ENCODE peak calls at places on chromosomes 13 and 19, in six cellular contexts. One of them, this sample, is unnamed.

GRCh38 chr19:38134538-38135149 is 89.4 kb downstream of the DPF1 start:
- DNase-seq in coronary artery: no peak
- DNase-seq in PC-9: peak
- DNase-seq in mucosa of descending colon: no peak
- DNase-seq in ascending aorta: no peak
- DNase-seq in uterus: no peak
- DNase-seq in this sample: peak

GRCh38 chr13:47933688-47934011 is 67.4 kb downstream of the SUCLA2 start:
- DNase-seq in coronary artery: no peak
- DNase-seq in PC-9: no peak
- DNase-seq in mucosa of descending colon: no peak
- DNase-seq in ascending aorta: no peak
- DNase-seq in uterus: no peak
- DNase-seq in this sample: no peak

GRCh38 chr19:6536138-6536671 is 5.4 kb downstream of the TNFSF9 start:
- DNase-seq in coronary artery: no peak
- DNase-seq in PC-9: no peak
- DNase-seq in mucosa of descending colon: peak
- DNase-seq in ascending aorta: peak
- DNase-seq in uterus: no peak
- DNase-seq in this sample: peak

GRCh38 chr13:78326608-78327007 is 276.7 kb downstream of the POU4F1 start:
- DNase-seq in coronary artery: no peak
- DNase-seq in PC-9: no peak
- DNase-seq in mucosa of descending colon: no peak
- DNase-seq in ascending aorta: no peak
- DNase-seq in uterus: no peak
- DNase-seq in this sample: no peak

GRCh38 chr19:14786421-14786851 is 8.1 kb upstream of the ADGRE2 start:
- DNase-seq in coronary artery: no peak
- DNase-seq in PC-9: no peak
- DNase-seq in mucosa of descending colon: peak
- DNase-seq in ascending aorta: no peak
- DNase-seq in uterus: no peak
- DNase-seq in this sample: peak

GRCh38 chr19:31348416-31349159 is 648 bp downstream of the TSHZ3 start:
- DNase-seq in coronary artery: peak
- DNase-seq in PC-9: no peak
- DNase-seq in mucosa of descending colon: peak
- DNase-seq in ascending aorta: no peak
- DNase-seq in uterus: peak
- DNase-seq in this sample: no peak

GRCh38 chr19:37955986-37956385 is 49.0 kb downstream of the SIPA1L3 start:
- DNase-seq in coronary artery: no peak
- DNase-seq in PC-9: no peak
- DNase-seq in mucosa of descending colon: no peak
- DNase-seq in ascending aorta: peak
- DNase-seq in uterus: no peak
- DNase-seq in this sample: no peak

GRCh38 chr13:21671793-21672680 is 1.2 kb downstream of the FGF9 start:
- DNase-seq in coronary artery: no peak
- DNase-seq in PC-9: no peak
- DNase-seq in mucosa of descending colon: peak
- DNase-seq in ascending aorta: no peak
- DNase-seq in uterus: no peak
- DNase-seq in this sample: no peak

GRCh38 chr13:90414691-90415596 is 932.5 kb upstream of the MIR17HG start:
- DNase-seq in coronary artery: no peak
- DNase-seq in PC-9: peak
- DNase-seq in mucosa of descending colon: no peak
- DNase-seq in ascending aorta: no peak
- DNase-seq in uterus: no peak
- DNase-seq in this sample: no peak

GRCh38 chr13:33917135-33917534 is 99.2 kb downstream of the RFC3 start:
- DNase-seq in coronary artery: no peak
- DNase-seq in PC-9: no peak
- DNase-seq in mucosa of descending colon: no peak
- DNase-seq in ascending aorta: no peak
- DNase-seq in uterus: no peak
- DNase-seq in this sample: no peak

GRCh38 chr13:49220035-49220855 is at the start of gene MLNR:
- DNase-seq in coronary artery: no peak
- DNase-seq in PC-9: no peak
- DNase-seq in mucosa of descending colon: peak
- DNase-seq in ascending aorta: no peak
- DNase-seq in uterus: no peak
- DNase-seq in this sample: peak
- TF ChIP-seq CTCF in coronary artery: no peak
- TF ChIP-seq CTCF in PC-9: no peak
- TF ChIP-seq CTCF in mucosa of descending colon: no peak
- TF ChIP-seq CTCF in ascending aorta: no peak
- TF ChIP-seq CTCF in uterus: no peak
- TF ChIP-seq CTCF in this sample: no peak

GRCh38 chr19:49064768-49065611 is at the start of gene NTF4:
- DNase-seq in coronary artery: no peak
- DNase-seq in PC-9: peak
- DNase-seq in mucosa of descending colon: peak
- DNase-seq in ascending aorta: no peak
- DNase-seq in uterus: no peak
- DNase-seq in this sample: no peak
- TF ChIP-seq CTCF in coronary artery: no peak
- TF ChIP-seq CTCF in PC-9: no peak
- TF ChIP-seq CTCF in mucosa of descending colon: no peak
- TF ChIP-seq CTCF in ascending aorta: no peak
- TF ChIP-seq CTCF in uterus: no peak
- TF ChIP-seq CTCF in this sample: no peak

DNA sequence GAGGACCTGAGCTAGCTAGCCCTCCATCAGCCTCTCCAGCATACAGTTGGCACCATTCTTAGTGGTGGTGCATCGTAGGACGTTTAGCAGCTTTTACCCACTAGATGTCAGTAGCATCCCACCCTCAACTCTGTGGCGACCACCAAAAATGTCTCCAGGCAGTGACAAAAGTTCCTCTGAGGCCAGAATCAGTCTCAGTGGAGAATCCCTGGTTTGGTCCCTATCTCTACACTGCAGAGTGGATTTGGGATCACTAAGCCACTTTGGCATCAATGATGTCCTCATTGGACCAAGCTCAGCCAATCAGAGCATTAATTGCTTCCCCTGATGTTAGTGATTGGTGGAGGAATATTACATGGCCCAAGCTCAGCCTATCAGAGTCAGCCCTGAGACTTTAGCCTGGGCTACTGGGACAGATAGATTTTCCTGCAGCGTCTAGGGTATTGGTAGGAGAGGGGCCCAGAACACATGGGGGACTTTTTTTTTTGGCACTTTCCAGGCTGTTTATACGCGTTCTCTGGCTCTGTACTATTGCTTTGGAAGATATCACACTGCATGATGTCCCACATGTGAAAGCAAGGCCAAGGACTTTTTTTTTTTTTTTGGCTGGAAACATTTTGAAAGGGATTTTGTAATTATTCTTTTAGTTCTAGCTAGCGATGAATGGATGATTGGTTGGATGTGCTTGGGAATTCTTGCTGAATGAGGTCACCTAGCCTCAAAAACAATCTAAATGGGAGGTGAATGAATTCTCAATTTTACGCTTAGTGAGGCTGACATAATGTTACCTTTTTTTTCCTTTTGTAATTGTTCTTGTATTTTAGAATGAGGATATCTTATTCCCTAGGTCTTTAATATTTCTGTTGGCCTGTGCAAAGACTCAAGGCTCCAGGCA is 7.0 kb downstream of the TMEM221 start:
- DNase-seq in coronary artery: no peak
- DNase-seq in PC-9: no peak
- DNase-seq in mucosa of descending colon: no peak
- DNase-seq in ascending aorta: no peak
- DNase-seq in uterus: no peak
- DNase-seq in this sample: peak
- TF ChIP-seq CTCF in coronary artery: no peak
- TF ChIP-seq CTCF in PC-9: peak
- TF ChIP-seq CTCF in mucosa of descending colon: no peak
- TF ChIP-seq CTCF in ascending aorta: peak
- TF ChIP-seq CTCF in uterus: no peak
- TF ChIP-seq CTCF in this sample: peak

DNA sequence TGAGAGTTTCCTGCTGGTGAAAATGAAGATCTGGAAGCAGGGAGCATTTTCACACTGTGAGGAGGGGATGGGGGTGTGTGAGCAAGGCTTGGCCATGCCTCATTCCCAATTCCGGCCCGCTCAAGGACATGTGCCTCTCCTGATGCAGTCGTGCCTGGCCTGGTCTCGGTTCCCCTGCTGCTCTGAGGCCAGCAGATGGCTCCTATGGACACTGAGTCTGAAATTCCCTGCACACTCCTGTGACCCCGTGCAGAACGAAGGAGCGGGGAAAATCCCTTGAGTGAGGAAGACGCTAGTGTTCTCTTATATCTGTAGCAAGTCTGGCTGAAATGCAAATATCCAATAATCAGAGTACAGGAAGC is 363 bp upstream of the ZNF763 start:
- DNase-seq in coronary artery: no peak
- DNase-seq in PC-9: no peak
- DNase-seq in mucosa of descending colon: no peak
- DNase-seq in ascending aorta: no peak
- DNase-seq in uterus: no peak
- DNase-seq in this sample: no peak
- TF ChIP-seq CTCF in coronary artery: no peak
- TF ChIP-seq CTCF in PC-9: no peak
- TF ChIP-seq CTCF in mucosa of descending colon: no peak
- TF ChIP-seq CTCF in ascending aorta: peak
- TF ChIP-seq CTCF in uterus: peak
- TF ChIP-seq CTCF in this sample: peak

GRCh38 chr19:54464044-54464623 is 556 bp upstream of the LENG9 start:
- DNase-seq in coronary artery: peak
- DNase-seq in PC-9: peak
- DNase-seq in mucosa of descending colon: peak
- DNase-seq in ascending aorta: peak
- DNase-seq in uterus: peak
- DNase-seq in this sample: peak

GRCh38 chr19:54461201-54462071 is 2.1 kb downstream of the LENG9 start:
- DNase-seq in coronary artery: no peak
- DNase-seq in PC-9: no peak
- DNase-seq in mucosa of descending colon: no peak
- DNase-seq in ascending aorta: peak
- DNase-seq in uterus: no peak
- DNase-seq in this sample: no peak

GRCh38 chr19:54463531-54464043 is at the start of gene LENG9:
- DNase-seq in coronary artery: peak
- DNase-seq in PC-9: peak
- DNase-seq in mucosa of descending colon: peak
- DNase-seq in ascending aorta: peak
- DNase-seq in uterus: peak
- DNase-seq in this sample: peak

GRCh38 chr19:54462072-54462712 is 1.4 kb downstream of the LENG9 start:
- DNase-seq in coronary artery: no peak
- DNase-seq in PC-9: peak
- DNase-seq in mucosa of descending colon: peak
- DNase-seq in ascending aorta: peak
- DNase-seq in uterus: no peak
- DNase-seq in this sample: no peak

DNA sequence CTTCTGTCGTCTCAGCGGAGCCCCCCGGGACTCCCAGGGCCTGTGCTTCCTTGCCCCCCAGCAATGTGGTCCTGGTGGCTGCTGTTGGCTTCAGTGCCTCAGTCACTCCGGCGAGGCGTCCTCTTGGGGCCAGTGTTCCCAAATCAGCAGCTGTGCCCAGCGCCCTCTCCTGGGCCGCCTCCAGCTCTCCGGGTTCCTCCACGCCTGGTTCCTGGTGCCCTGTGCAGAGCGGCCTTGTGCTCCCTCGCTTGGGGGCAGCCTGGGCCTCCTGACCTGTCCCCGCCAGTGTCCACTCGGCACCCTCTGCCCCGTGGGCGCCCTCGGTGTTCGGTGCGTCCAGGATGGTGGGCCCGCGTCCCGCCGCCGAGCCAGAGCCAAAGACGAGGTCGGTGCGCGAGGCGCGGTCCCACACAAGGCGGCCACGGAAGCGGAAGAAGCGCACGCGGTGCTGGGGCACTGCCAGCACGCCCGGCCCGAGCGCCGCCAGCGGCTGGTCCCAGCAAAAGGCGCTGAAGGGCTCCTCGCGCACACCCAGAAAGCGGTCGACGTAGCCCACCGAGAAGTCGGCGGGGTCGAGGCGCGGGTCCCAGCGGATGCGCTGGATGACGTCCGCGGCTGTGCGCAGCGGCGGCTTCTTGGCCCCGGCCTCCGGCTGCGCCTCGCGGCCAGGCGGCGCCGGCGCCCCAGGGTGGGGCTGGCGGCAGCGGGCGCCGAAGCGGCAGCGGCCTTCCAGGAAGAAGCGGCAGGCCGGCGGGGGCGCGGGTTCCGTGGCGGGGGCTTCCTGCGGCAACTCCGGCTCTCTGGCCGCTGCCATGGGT is 656 bp downstream of the LENG9 start:
- DNase-seq in coronary artery: peak
- DNase-seq in PC-9: peak
- DNase-seq in mucosa of descending colon: peak
- DNase-seq in ascending aorta: peak
- DNase-seq in uterus: peak
- DNase-seq in this sample: peak
- TF ChIP-seq CTCF in coronary artery: no peak
- TF ChIP-seq CTCF in PC-9: peak
- TF ChIP-seq CTCF in mucosa of descending colon: peak
- TF ChIP-seq CTCF in ascending aorta: no peak
- TF ChIP-seq CTCF in uterus: no peak
- TF ChIP-seq CTCF in this sample: peak

DNA sequence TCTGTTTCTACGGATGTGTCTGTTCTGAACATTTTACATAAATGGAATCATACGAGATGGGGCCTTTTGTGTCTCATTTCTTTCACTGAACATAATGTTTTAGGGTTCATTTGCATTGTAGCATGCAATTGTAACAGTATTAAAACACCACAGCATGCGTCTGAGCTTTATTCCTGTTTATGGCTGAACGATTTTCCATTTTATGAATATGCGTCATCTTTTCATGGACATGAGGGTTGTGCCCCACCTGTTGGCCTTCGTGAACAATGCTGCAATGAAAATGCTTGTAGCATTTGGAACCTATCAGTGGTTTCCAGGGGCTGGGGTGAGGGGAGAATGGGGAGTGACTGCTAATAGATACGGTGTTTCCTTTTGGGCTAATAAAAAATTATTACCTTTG is 5.1 kb downstream of the OR10H1 start:
- DNase-seq in coronary artery: no peak
- DNase-seq in PC-9: peak
- DNase-seq in mucosa of descending colon: peak
- DNase-seq in ascending aorta: no peak
- DNase-seq in uterus: peak
- DNase-seq in this sample: no peak
- TF ChIP-seq CTCF in coronary artery: no peak
- TF ChIP-seq CTCF in PC-9: peak
- TF ChIP-seq CTCF in mucosa of descending colon: peak
- TF ChIP-seq CTCF in ascending aorta: peak
- TF ChIP-seq CTCF in uterus: peak
- TF ChIP-seq CTCF in this sample: no peak

GRCh38 chr13:100859861-100860260 is 185.3 kb upstream of the TMTC4 start:
- DNase-seq in coronary artery: no peak
- DNase-seq in PC-9: no peak
- DNase-seq in mucosa of descending colon: no peak
- DNase-seq in ascending aorta: no peak
- DNase-seq in uterus: no peak
- DNase-seq in this sample: no peak

GRCh38 chr13:100855151-100855550 is 180.6 kb upstream of the TMTC4 start:
- DNase-seq in coronary artery: no peak
- DNase-seq in PC-9: no peak
- DNase-seq in mucosa of descending colon: no peak
- DNase-seq in ascending aorta: no peak
- DNase-seq in uterus: no peak
- DNase-seq in this sample: no peak

GRCh38 chr13:100860866-100861265 is 186.3 kb upstream of the TMTC4 start:
- DNase-seq in coronary artery: no peak
- DNase-seq in PC-9: no peak
- DNase-seq in mucosa of descending colon: no peak
- DNase-seq in ascending aorta: no peak
- DNase-seq in uterus: no peak
- DNase-seq in this sample: no peak
- TF ChIP-seq CTCF in coronary artery: no peak
- TF ChIP-seq CTCF in PC-9: no peak
- TF ChIP-seq CTCF in mucosa of descending colon: no peak
- TF ChIP-seq CTCF in ascending aorta: no peak
- TF ChIP-seq CTCF in uterus: no peak
- TF ChIP-seq CTCF in this sample: no peak

This sample was measured in GM10248.